ENCODE peak calls at places on chromosomes 6 and 20, in six cellular contexts. F is upper lobe of right lung, J is PC-9, U is lung, S is hepatocyte, N is psoas muscle. K is an unnamed sample.

GRCh38 chr6:115783402-115784061 is 277.2 kb downstream of the FRK start:
- DNase-seq in N (no peak), S (no peak), U (no peak), F (no peak), J (peak), K (no peak)

GRCh38 chr6:15588966-15589634 is 73.7 kb downstream of the DTNBP1 start:
- DNase-seq in N (no peak), J (no peak), F (no peak), S (no peak), U (no peak), K (no peak)

GRCh38 chr6:108835218-108835850 is 12.9 kb upstream of the ARMC2 start:
- DNase-seq in S (peak), N (peak), U (peak), J (peak), F (peak), K (peak)

GRCh38 chr6:163764565-163764964 is 350.0 kb downstream of the QKI start:
- DNase-seq in S (no peak), U (peak), N (no peak), F (no peak), J (no peak), K (no peak)

GRCh38 chr6:37303891-37304503 is 46.1 kb upstream of the TMEM217 start:
- DNase-seq in U (no peak), J (no peak), F (no peak), S (peak), N (no peak), K (no peak)

GRCh38 chr20:63371346-63371865 is 10.3 kb upstream of the CHRNA4 start:
- DNase-seq in U (no peak), S (no peak), N (no peak), F (no peak), J (no peak), K (no peak)

GRCh38 chr6:139577991-139578604 is 203.7 kb upstream of the CITED2 start:
- DNase-seq in U (no peak), S (peak), F (no peak), N (no peak), J (no peak), K (no peak)

GRCh38 chr6:12924911-12925310 is 208.3 kb downstream of the PHACTR1 start:
- DNase-seq in J (no peak), N (no peak), F (no peak), U (no peak), S (no peak), K (no peak)

GRCh38 chr20:20780127-20780822 is 67.8 kb upstream of the RALGAPA2 start:
- DNase-seq in F (peak), U (peak), S (peak), J (peak), N (peak), K (no peak)

GRCh38 chr6:159969204-159969912 is 476 bp downstream of the IGF2R start:
- DNase-seq in U (no peak), F (peak), S (peak), J (peak), N (peak), K (no peak)

GRCh38 chr20:40754372-40754943 is 65.4 kb upstream of the MAFB start:
- DNase-seq in J (no peak), N (peak), S (peak), U (no peak), F (no peak), K (no peak)

GRCh38 chr20:9503530-9504251 is 10.7 kb upstream of the LAMP5 start:
- DNase-seq in N (no peak), S (no peak), J (no peak), F (no peak), U (no peak), K (no peak)

GRCh38 chr6:1027795-1028569 is 283.9 kb upstream of the FOXQ1 start:
- DNase-seq in U (peak), N (no peak), F (no peak), J (no peak), S (no peak), K (no peak)

GRCh38 chr20:53768329-53768728 is 174.7 kb upstream of the ZNF217 start:
- DNase-seq in S (no peak), N (no peak), F (no peak), U (no peak), J (no peak), K (no peak)

GRCh38 chr6:113411006-113411405 is 446.1 kb upstream of the MARCKS start:
- DNase-seq in U (no peak), F (no peak), J (peak), S (peak), N (no peak), K (no peak)

GRCh38 chr20:56393133-56393472 is 658 bp downstream of the CSTF1 start:
- DNase-seq in J (no peak), N (no peak), S (no peak), U (no peak), F (no peak), K (no peak)
- H3K27ac ChIP-seq in J (no peak), N (peak), S (peak), U (no peak), F (peak), K (no peak)

GRCh38 chr6:132763269-132763668 is 5.6 kb upstream of the VNN2 start:
- DNase-seq in N (no peak), J (no peak), S (no peak), U (no peak), F (no peak), K (no peak)
- H3K27ac ChIP-seq in N (no peak), J (no peak), S (no peak), U (no peak), F (no peak), K (no peak)

DNA sequence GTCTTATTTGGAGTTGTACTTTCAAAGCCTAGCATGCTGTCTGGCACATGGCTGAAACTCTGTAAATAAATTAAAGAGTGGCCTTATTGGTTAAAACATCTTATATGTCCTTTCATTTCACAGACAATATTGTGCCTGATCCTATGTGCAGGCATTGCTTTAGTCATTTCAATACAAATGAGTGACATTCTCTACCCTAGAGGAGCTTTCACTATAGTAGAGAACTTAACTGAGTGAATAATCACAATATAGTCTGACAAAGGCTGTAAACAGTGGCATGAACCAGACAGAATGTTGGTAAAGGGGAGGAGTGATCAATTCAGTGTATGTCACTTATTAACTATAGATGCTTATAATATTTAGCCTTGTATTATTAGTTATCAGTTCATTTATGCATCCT is 481.8 kb downstream of the TFAP2B start:
- DNase-seq in J (no peak), S (no peak), N (no peak), F (no peak), U (no peak), K (no peak)
- H3K27ac ChIP-seq in J (no peak), S (no peak), N (no peak), F (no peak), U (no peak), K (no peak)

GRCh38 chr6:168263351-168263905 is 56.1 kb downstream of the DACT2 start:
- DNase-seq in N (no peak), U (no peak), F (no peak), J (no peak), S (no peak), K (no peak)
- H3K27ac ChIP-seq in N (no peak), U (no peak), F (no peak), J (no peak), S (no peak), K (no peak)

DNA sequence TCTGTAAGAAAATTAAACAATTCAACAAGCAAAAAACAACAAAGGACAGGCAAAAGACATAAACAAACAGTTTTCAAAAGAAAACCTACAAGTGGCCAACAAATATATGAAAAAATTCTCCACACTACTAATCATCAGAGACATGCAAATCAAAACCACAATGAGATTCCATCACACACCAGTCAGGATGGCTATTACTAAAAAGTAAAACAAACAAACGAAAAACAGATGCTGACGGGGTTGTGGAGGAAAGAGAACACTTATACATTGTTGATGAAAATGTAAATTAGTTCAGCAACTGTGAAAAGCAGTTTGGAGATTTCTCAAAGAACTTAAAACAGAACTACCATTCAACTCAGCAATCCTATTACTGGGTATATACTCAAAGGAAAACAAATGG is 537.6 kb downstream of the HDGFL1 start:
- DNase-seq in U (no peak), S (no peak), J (no peak), F (no peak), N (no peak), K (no peak)
- H3K27ac ChIP-seq in U (no peak), S (no peak), J (no peak), F (no peak), N (no peak), K (no peak)

DNA sequence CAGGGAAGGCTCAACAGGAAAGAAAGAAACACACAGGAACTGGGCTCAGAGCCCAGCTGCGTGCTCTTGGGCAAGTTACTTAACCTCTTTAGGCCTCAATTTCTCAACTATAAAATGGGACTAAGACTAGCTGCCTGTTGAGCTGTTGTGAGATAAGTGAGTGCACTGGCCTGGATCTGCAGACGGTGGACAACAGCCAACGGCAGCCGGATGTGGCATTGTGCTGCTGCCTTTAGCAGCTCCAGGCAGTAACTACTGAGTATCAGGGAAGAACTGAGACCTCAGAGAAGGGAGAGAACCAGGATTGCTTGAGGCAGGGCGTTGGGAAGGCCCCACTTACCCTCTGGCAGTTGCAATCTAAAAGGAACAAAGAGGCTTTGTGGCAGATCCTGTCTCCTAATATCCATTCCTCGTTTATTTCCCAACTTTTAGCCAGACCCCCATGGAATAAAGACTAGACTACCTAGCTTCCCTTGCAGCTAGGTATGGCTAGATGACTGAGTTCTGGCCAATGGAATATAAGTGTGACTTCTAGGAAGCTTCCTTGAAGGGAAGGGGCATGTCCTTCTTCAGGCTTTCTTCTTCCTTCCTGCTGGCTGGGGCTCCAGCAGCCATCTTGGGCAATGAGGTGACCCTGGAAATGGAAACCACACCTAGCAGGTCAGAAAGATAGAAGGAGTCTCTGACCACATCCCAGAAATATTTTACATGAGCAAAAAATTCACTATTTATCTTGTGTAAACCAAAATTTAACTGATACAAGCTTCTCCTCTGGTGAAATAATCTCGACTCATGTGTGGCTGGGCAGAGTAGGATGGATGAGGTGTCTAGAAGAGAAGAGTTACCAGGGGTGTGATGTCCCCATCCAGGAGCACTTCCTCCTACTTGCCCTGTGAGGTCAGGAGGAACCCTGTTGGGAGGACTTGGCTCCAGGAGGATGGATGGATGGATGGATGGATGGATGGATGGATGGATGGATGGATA is 67.6 kb downstream of the MRPL14 start:
- DNase-seq in N (no peak), J (no peak), U (no peak), S (no peak), F (no peak), K (no peak)
- H3K27ac ChIP-seq in N (peak), J (peak), U (peak), S (peak), F (peak), K (no peak)

DNA sequence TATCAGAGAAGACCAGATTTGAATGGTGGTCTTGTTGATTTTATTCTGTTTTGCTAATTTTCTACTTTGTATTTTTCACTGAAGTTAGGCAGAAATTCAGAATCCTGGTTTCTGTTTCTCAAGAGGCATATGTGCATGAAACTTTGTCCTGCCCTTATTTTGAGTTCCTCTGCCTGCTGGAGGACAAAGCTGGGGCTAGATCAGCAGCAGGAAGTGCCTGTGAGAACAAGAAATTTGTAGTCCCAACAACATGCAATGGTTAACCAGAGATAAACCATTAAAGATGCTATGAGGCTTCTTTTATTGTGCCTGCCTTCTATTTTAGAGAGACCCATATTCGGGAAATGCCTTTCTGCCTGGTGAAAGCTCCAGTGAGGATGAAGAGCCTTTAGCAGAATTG is 37.1 kb downstream of the BEND6 start:
- DNase-seq in S (no peak), N (no peak), J (no peak), F (no peak), U (no peak), K (no peak)
- H3K27ac ChIP-seq in S (no peak), N (no peak), J (no peak), F (no peak), U (no peak), K (no peak)

GRCh38 chr6:100657678-100658330 is 193.1 kb upstream of the SIM1 start:
- DNase-seq in U (no peak), F (no peak), J (no peak), N (no peak), S (peak), K (no peak)
- H3K27ac ChIP-seq in U (no peak), F (no peak), J (no peak), N (no peak), S (no peak), K (no peak)